ENCODE peak calls at places on chromosomes 16 and 17, in eight cellular contexts. X is T-helper 2 cell; N is GM19239; A is HFF-Myc; T is NCI-H187; V is NCI-H1092 treated with DMSO at 0.1 percent for 48 hours; H is stimulated activated CD4-positive, alpha-beta T cell treated with anti-CD3 and anti-CD28 coated beads, Interleukin-15, amount 100 ng/mL, for 48 hours; P is MG63. E is an unnamed sample.

GRCh38 chr17:10120749-10121148 is 77.7 kb downstream of the GAS7 start:
- DNase-seq in X (peak), N (no peak), A (no peak), T (no peak), V (no peak), H (no peak), P (no peak), E (no peak)

GRCh38 chr16:50684823-50685455 is 3.8 kb upstream of the SNX20 start:
- DNase-seq in X (no peak), N (no peak), A (no peak), T (no peak), V (no peak), H (no peak), P (no peak), E (no peak)

GRCh38 chr16:83733301-83733700 is 74.5 kb upstream of the HSBP1 start:
- DNase-seq in X (no peak), N (no peak), A (no peak), T (peak), V (peak), H (no peak), P (no peak), E (no peak)

GRCh38 chr17:81651692-81652091 is 4.7 kb downstream of the PDE6G start:
- DNase-seq in X (no peak), N (no peak), A (peak), T (no peak), V (no peak), H (no peak), P (peak), E (peak)

GRCh38 chr17:28747801-28748750 is 4.3 kb downstream of the TRAF4 start:
- DNase-seq in X (no peak), N (no peak), A (no peak), T (no peak), V (no peak), H (no peak), P (no peak), E (no peak)

GRCh38 chr17:7195971-7196370 is 16.8 kb upstream of the ASGR1 start:
- DNase-seq in X (no peak), N (no peak), A (no peak), T (no peak), V (no peak), H (no peak), P (no peak), E (no peak)

GRCh38 chr16:69691980-69692911 is 34.1 kb downstream of the NQO1 start:
- DNase-seq in X (no peak), N (peak), A (no peak), T (no peak), V (no peak), H (no peak), P (no peak), E (peak)

GRCh38 chr16:56252835-56253234 is 61.5 kb downstream of the GNAO1 start:
- DNase-seq in X (no peak), N (no peak), A (no peak), T (no peak), V (no peak), H (no peak), P (no peak), E (peak)

GRCh38 chr17:82929011-82929622 is 89.3 kb upstream of the ZNF750 start:
- DNase-seq in X (no peak), N (no peak), A (no peak), T (no peak), V (no peak), H (no peak), P (no peak), E (no peak)

GRCh38 chr17:31495049-31495885 is 103.8 kb downstream of the RAB11FIP4 start:
- DNase-seq in X (no peak), N (no peak), A (no peak), T (no peak), V (peak), H (no peak), P (no peak), E (no peak)

GRCh38 chr17:41535764-41536481 is 7.8 kb upstream of the KRT19 start:
- DNase-seq in X (no peak), N (no peak), A (no peak), T (no peak), V (no peak), H (no peak), P (no peak), E (no peak)

E was measured in GM04503.